ENCODE peak calls at places on chromosomes 6 and 20, in six cellular contexts. O is AG10803, K is heart right ventricle, J is dorsolateral prefrontal cortex, R is A549, I is AG04450. E is an unnamed sample.

GRCh38 chr6:167762259-167762962 is 64.3 kb upstream of the AFDN start:
- DNase-seq in K (no peak), R (no peak), I (no peak), J (no peak), O (no peak), E (no peak)

GRCh38 chr20:31712112-31712553 is 10.5 kb downstream of the BCL2L1 start:
- DNase-seq in O (no peak), J (no peak), I (no peak), K (no peak), R (no peak), E (no peak)

GRCh38 chr6:118509009-118509617 is 39.0 kb upstream of the PLN start:
- DNase-seq in K (no peak), R (peak), J (no peak), I (peak), O (peak), E (peak)

GRCh38 chr6:114033606-114034005 is 62.7 kb upstream of the HDAC2 start:
- DNase-seq in R (no peak), O (no peak), I (no peak), K (no peak), J (no peak), E (no peak)

GRCh38 chr6:166286831-166287271 is 21.3 kb downstream of the PRR18 start:
- DNase-seq in I (no peak), O (no peak), J (no peak), R (no peak), K (no peak), E (peak)

GRCh38 chr20:13510837-13511488 is 127.8 kb downstream of the TASP1 start:
- DNase-seq in O (peak), K (no peak), J (no peak), I (no peak), R (no peak), E (no peak)

GRCh38 chr6:163437466-163437865 is 22.9 kb downstream of the QKI start:
- DNase-seq in J (no peak), K (no peak), I (no peak), O (no peak), R (no peak), E (no peak)

GRCh38 chr6:158409451-158409850 is 97.2 kb downstream of the TULP4 start:
- DNase-seq in R (no peak), O (peak), J (no peak), K (no peak), I (no peak), E (no peak)

GRCh38 chr6:47308674-47309325 is 905 bp downstream of the TNFRSF21 start:
- DNase-seq in J (peak), K (peak), I (no peak), O (peak), R (peak), E (no peak)

GRCh38 chr6:100462990-100463684 is 1.6 kb downstream of the SIM1 start:
- DNase-seq in R (no peak), O (no peak), K (no peak), I (no peak), J (no peak), E (no peak)

GRCh38 chr6:45710304-45710821 is 305.3 kb downstream of the CLIC5 start:
- DNase-seq in O (peak), J (no peak), R (peak), K (no peak), I (no peak), E (peak)

GRCh38 chr20:26276811-26277210 is 580.2 kb upstream of the ZNF337 start:
- DNase-seq in R (no peak), J (no peak), I (no peak), O (peak), K (no peak), E (no peak)

GRCh38 chr6:26020983-26021349 is 58.4 kb downstream of the TRIM38 start:
- DNase-seq in O (peak), J (no peak), I (no peak), K (peak), R (peak), E (peak)

GRCh38 chr20:14992961-14993360 is 655.5 kb upstream of the FLRT3 start:
- DNase-seq in I (no peak), R (no peak), J (no peak), K (no peak), O (peak), E (no peak)

GRCh38 chr6:20916081-20916480 is 381.8 kb downstream of the CDKAL1 start:
- DNase-seq in J (no peak), O (peak), K (no peak), I (no peak), R (no peak), E (no peak)

GRCh38 chr6:167702241-167702827 is 124.4 kb upstream of the AFDN start:
- DNase-seq in O (no peak), J (no peak), I (no peak), K (no peak), R (no peak), E (no peak)

GRCh38 chr6:109048670-109049415 is 45.8 kb downstream of the SESN1 start:
- DNase-seq in O (no peak), J (no peak), K (no peak), R (no peak), I (no peak), E (no peak)

GRCh38 chr20:19495905-19496703 is 262.0 kb upstream of the RIN2 start:
- DNase-seq in R (no peak), I (no peak), O (peak), J (no peak), K (no peak), E (no peak)

GRCh38 chr6:5149160-5149559 is 64.0 kb downstream of the PPP1R3G start:
- DNase-seq in O (no peak), K (no peak), R (no peak), I (no peak), J (no peak), E (no peak)

GRCh38 chr6:1313755-1314503 is 2.0 kb downstream of the FOXQ1 start:
- DNase-seq in I (no peak), J (no peak), O (no peak), R (peak), K (no peak), E (no peak)

GRCh38 chr6:167892835-167893234 is 66.1 kb downstream of the AFDN start:
- DNase-seq in J (no peak), I (no peak), R (no peak), O (no peak), K (no peak), E (no peak)

GRCh38 chr20:10332656-10333421 is 101.2 kb downstream of the MKKS start:
- DNase-seq in K (no peak), J (no peak), O (no peak), I (no peak), R (no peak), E (no peak)

GRCh38 chr20:35909796-35910195 is 44.5 kb downstream of the SCAND1 start:
- DNase-seq in J (no peak), K (no peak), I (no peak), O (no peak), R (no peak), E (no peak)

GRCh38 chr6:109424946-109425345 is 15.5 kb downstream of the PPIL6 start:
- DNase-seq in K (no peak), I (no peak), O (no peak), R (no peak), J (no peak), E (no peak)

GRCh38 chr20:11274137-11274536 is 600.3 kb upstream of the JAG1 start:
- DNase-seq in I (peak), R (peak), O (peak), J (no peak), K (no peak), E (peak)

GRCh38 chr20:46228671-46229070 is 79.6 kb downstream of the CDH22 start:
- DNase-seq in J (no peak), R (no peak), I (no peak), K (no peak), O (no peak), E (no peak)

GRCh38 chr6:10721850-10722569 is 860 bp upstream of the TMEM14C start:
- DNase-seq in K (no peak), J (no peak), O (no peak), R (no peak), I (no peak), E (no peak)

GRCh38 chr6:134647861-134648260 is 302.0 kb downstream of the ALDH8A1 start:
- DNase-seq in J (no peak), O (peak), I (no peak), R (no peak), K (no peak), E (no peak)

GRCh38 chr20:50286609-50287008 is 96.0 kb downstream of the CEBPB start:
- DNase-seq in O (peak), I (no peak), K (no peak), J (no peak), R (peak), E (peak)

DNA sequence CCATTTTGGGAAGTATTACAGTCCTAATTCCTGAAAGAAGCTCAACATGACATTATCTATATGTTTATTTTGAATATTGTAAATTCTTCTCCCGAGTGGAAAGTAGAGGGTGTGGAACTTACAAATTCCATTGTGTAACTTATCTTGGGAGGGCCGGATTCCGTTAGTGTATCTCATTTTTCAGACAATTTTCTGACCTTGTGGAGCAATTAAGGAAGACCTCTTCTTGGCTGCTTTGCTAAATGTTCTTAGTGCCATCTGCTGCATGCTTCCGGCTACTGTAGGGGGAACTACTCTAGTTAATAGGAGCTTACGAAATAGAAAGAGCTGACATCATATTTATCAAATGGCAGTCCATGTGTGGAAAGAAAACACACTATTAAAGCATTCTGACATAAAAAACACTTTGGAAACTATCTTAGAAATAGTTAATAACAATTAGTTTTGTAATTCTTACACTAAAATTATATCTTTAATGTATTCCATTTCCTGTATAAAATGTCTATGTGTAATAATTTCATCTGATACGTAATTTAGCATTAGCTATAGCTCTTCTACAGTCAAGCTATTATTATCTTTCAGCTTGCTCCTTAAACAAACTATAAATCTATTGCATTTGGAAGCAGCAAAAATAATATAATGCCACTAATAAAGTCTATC is 41.5 kb upstream of the KCNQ5 start:
- DNase-seq in I (peak), K (no peak), J (no peak), R (peak), O (peak), E (peak)
- TF ChIP-seq CTCF in I (peak), K (no peak), J (peak), R (peak), O (peak), E (peak)

DNA sequence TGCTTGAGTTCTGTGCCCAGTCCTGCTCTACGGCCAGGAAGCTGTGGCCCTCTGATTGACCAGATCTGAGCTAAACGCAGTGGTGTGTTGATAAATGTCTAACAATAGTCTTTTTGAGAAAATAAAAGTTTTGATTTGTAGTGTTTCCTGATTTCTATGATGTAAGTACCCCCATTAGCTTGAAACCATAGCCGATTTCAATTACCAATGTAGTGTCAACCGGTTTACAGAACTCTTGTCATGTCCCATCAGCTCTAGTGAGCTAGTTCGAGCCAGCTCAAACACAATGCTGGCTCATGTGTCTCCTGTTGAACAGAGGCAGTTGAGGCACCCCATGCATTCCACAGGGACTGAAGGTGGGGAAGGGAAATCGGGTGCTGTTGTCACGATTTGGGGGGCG is 56.7 kb upstream of the ZMYND8 start:
- DNase-seq in K (no peak), J (no peak), R (no peak), O (no peak), I (no peak), E (peak)
- H3K4me3 ChIP-seq in K (no peak), J (no peak), R (no peak), O (no peak), I (no peak), E (peak)

GRCh38 chr6:99016355-99016754 is 68.6 kb upstream of the FBXL4 start:
- DNase-seq in I (no peak), O (peak), J (no peak), R (no peak), K (no peak), E (peak)

GRCh38 chr6:99013661-99014458 is 66.1 kb upstream of the FBXL4 start:
- DNase-seq in J (no peak), O (peak), I (no peak), R (no peak), K (no peak), E (no peak)

GRCh38 chr6:99011151-99011550 is 63.4 kb upstream of the FBXL4 start:
- DNase-seq in K (no peak), O (no peak), J (no peak), I (no peak), R (no peak), E (no peak)

GRCh38 chr6:99013145-99013544 is 65.4 kb upstream of the FBXL4 start:
- DNase-seq in J (no peak), I (peak), O (peak), K (no peak), R (peak), E (no peak)
- TF ChIP-seq CTCF in J (no peak), I (no peak), O (no peak), K (no peak), R (no peak), E (no peak)

GRCh38 chr6:90028080-90028778 is 134.0 kb downstream of the GJA10 start:
- DNase-seq in R (no peak), J (no peak), O (no peak), I (no peak), K (no peak), E (no peak)

GRCh38 chr6:90025418-90026089 is 131.3 kb downstream of the GJA10 start:
- DNase-seq in R (peak), J (no peak), I (peak), O (peak), K (no peak), E (no peak)

GRCh38 chr6:90026216-90026615 is 131.9 kb downstream of the GJA10 start:
- DNase-seq in I (no peak), O (no peak), R (no peak), J (no peak), K (no peak), E (no peak)

GRCh38 chr6:90027004-90027403 is 132.7 kb downstream of the GJA10 start:
- DNase-seq in O (no peak), K (no peak), R (no peak), J (no peak), I (no peak), E (no peak)

DNA sequence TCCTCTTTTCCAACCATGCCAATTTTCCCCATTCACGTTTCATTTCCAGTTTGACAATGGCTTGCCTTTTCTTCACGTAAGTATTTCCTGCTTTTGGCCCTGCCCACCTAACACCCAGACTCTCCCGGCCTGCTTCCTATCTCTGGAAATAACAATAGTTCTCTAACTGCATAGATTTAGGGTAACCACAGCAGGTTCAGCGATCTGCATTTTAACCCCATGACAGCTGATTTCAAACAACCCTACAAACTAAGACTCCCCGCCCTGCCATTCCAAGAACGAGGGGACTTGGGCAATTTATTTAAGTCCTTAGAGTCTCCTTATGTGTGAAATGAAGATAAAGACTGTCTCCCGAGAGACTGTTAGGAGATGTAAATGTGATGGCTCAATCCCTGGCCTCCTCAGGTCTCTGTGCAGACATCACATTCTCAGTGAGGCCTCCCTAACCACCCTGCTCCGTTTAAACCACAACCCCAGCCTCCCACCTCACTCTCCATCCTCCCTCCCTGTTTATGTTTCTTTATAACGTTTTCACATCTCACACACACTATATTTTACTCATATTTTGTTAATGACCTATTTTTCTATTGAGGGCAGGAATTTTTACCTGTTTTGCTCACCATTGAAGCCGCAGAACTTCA is 134.8 kb downstream of the GJA10 start:
- DNase-seq in K (no peak), O (no peak), I (no peak), J (no peak), R (no peak), E (no peak)
- H3K4me3 ChIP-seq in K (no peak), O (no peak), I (no peak), J (no peak), R (no peak), E (no peak)

E was measured in GM12865.